ENCODE peak calls at places on chromosomes 5 and 9, in four cellular contexts. X is MCF 10A, C is neural crest cell, G is lung. L is an unnamed sample.

GRCh38 chr5:44189255-44189654 is 200.0 kb downstream of the FGF10 start:
- DNase-seq in X (no peak), C (no peak), G (no peak), L (no peak)

GRCh38 chr5:56801256-56801655 is 14.1 kb upstream of the MAP3K1 start:
- DNase-seq in X (no peak), C (no peak), G (no peak), L (no peak)

GRCh38 chr9:108746864-108747263 is 108.9 kb downstream of the ACTL7B start:
- DNase-seq in X (peak; percentile 19), C (no peak), G (no peak), L (peak; percentile 23)

GRCh38 chr5:154757647-154758406 is 2.6 kb downstream of the LARP1 start:
- DNase-seq in X (peak; percentile 81), C (no peak), G (no peak), L (no peak)

GRCh38 chr9:127224883-127225739 is 39.5 kb upstream of the GARNL3 start:
- DNase-seq in X (peak; percentile 90), C (peak; percentile 96), G (peak; percentile 94), L (peak; percentile 89)

GRCh38 chr5:60688980-60689379 is 11.0 kb downstream of the DEPDC1B start:
- DNase-seq in X (no peak), C (no peak), G (no peak), L (no peak)

GRCh38 chr5:132485641-132486317 is 4.8 kb downstream of the IRF1 start:
- DNase-seq in X (no peak), C (no peak), G (no peak), L (no peak)

GRCh38 chr9:112334319-112334828 is 955 bp upstream of the PTBP3 start:
- DNase-seq in X (no peak), C (no peak), G (no peak), L (no peak)

GRCh38 chr9:99031994-99032393 is 72.9 kb upstream of the TGFBR1 start:
- DNase-seq in X (no peak), C (no peak), G (no peak), L (no peak)

GRCh38 chr5:63261695-63262094 is 683.1 kb downstream of the LRRC70 start:
- DNase-seq in X (no peak), C (no peak), G (no peak), L (no peak)

GRCh38 chr5:137605377-137605776 is 106.3 kb upstream of the SPOCK1 start:
- DNase-seq in X (peak; percentile 26), C (no peak), G (no peak), L (no peak)

GRCh38 chr9:86940774-86941173 is 6.5 kb downstream of the GAS1 start:
- DNase-seq in X (no peak), C (no peak), G (peak; percentile 20), L (no peak)

GRCh38 chr9:87160148-87161107 is 213.1 kb upstream of the GAS1 start:
- DNase-seq in X (no peak), C (no peak), G (no peak), L (no peak)

GRCh38 chr5:142109356-142110045 is 922 bp downstream of the NDFIP1 start:
- DNase-seq in X (peak; percentile 55), C (no peak), G (no peak), L (peak; percentile 15)

GRCh38 chr9:126162611-126163381 is 163.8 kb upstream of the MVB12B start:
- DNase-seq in X (no peak), C (no peak), G (peak; percentile 22), L (no peak)

GRCh38 chr5:88776692-88777091 is 106.3 kb downstream of the MEF2C start:
- DNase-seq in X (no peak), C (no peak), G (no peak), L (no peak)

GRCh38 chr5:134586866-134587524 is 45.6 kb downstream of the SAR1B start:
- DNase-seq in X (peak; percentile 88), C (peak; percentile 78), G (peak; percentile 83), L (peak; percentile 66)

GRCh38 chr5:150163547-150164059 is 3.0 kb upstream of the CDX1 start:
- DNase-seq in X (no peak), C (peak; percentile 41), G (no peak), L (no peak)

GRCh38 chr9:7360513-7360912 is 439.1 kb downstream of the DMAC1 start:
- DNase-seq in X (peak; percentile 18), C (no peak), G (no peak), L (no peak)

GRCh38 chr9:108445431-108446018 is 410.3 kb downstream of the ACTL7B start:
- DNase-seq in X (no peak), C (peak; percentile 31), G (no peak), L (no peak)

GRCh38 chr5:73948289-73948688 is 322.3 kb downstream of the ARHGEF28 start:
- DNase-seq in X (no peak), C (no peak), G (no peak), L (no peak)

GRCh38 chr5:137147346-137147745 is 351.8 kb downstream of the SPOCK1 start:
- DNase-seq in X (no peak), C (no peak), G (no peak), L (no peak)

GRCh38 chr5:138077064-138077696 is 6.7 kb upstream of the WNT8A start:
- DNase-seq in X (peak; percentile 82), C (peak; percentile 68), G (peak; percentile 40), L (peak; percentile 74)

GRCh38 chr9:131181091-131181681 is 55.8 kb downstream of the NUP214 start:
- DNase-seq in X (peak; percentile 8), C (no peak), G (no peak), L (no peak)
- TF ChIP-seq CTCF in X (peak; percentile 17), C (peak; percentile 54), G (no peak), L (peak; percentile 21)

GRCh38 chr9:212265-212664 is 2.4 kb upstream of the DOCK8 start:
- DNase-seq in X (no peak), C (no peak), G (no peak), L (no peak)

GRCh38 chr9:211557-211956 is 3.1 kb upstream of the DOCK8 start:
- DNase-seq in X (peak; percentile 39), C (no peak), G (no peak), L (no peak)

GRCh38 chr9:211036-211435 is 3.6 kb upstream of the DOCK8 start:
- DNase-seq in X (no peak), C (no peak), G (no peak), L (no peak)

GRCh38 chr9:215631-216155 is 1.0 kb downstream of the DOCK8 start:
- DNase-seq in X (no peak), C (no peak), G (no peak), L (no peak)

GRCh38 chr9:214488-215448 is at the start of gene DOCK8:
- DNase-seq in X (peak; percentile 74), C (peak; percentile 47), G (peak; percentile 81), L (no peak)
- TF ChIP-seq CTCF in X (peak; percentile 48), C (peak; percentile 58), G (no peak), L (peak; percentile 24)

GRCh38 chr5:59525957-59526356 is 367.6 kb downstream of the PDE4D start:
- DNase-seq in X (no peak), C (no peak), G (no peak), L (peak; percentile 94)
- TF ChIP-seq CTCF in X (no peak), C (no peak), G (no peak), L (peak; percentile 34)

GRCh38 chr9:129495422-129496186 is 125.3 kb downstream of the C9orf50 start:
- DNase-seq in X (peak; percentile 91), C (peak; percentile 94), G (peak; percentile 95), L (peak; percentile 88)
- TF ChIP-seq CTCF in X (no peak), C (no peak), G (no peak), L (no peak)

DNA sequence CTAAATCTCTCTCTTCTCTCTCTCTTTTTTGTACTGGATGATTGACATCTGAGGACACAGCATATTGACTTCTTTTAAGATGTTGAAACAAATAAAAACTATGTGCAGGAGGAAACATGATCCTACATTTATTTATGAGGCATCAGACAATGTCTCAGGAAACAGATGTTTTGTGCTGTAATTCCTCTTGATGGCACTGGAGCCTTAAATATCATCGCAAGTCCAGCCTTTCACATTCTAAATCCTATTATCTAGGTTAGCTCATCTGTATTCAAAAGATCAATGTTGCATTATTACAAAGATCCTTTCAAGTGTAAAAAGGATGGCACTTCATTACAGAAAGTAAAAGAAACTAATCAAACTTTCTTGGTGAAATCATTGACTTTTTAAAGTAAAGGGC is 63.9 kb downstream of the MAT2B start:
- DNase-seq in X (peak; percentile 70), C (no peak), G (no peak), L (no peak)
- TF ChIP-seq CTCF in X (peak; percentile 41), C (peak; percentile 59), G (no peak), L (no peak)

GRCh38 chr5:170327168-170327567 is 29.6 kb upstream of the LCP2 start:
- DNase-seq in X (no peak), C (no peak), G (no peak), L (no peak)

GRCh38 chr5:170332058-170332457 is 34.5 kb upstream of the LCP2 start:
- DNase-seq in X (no peak), C (no peak), G (no peak), L (no peak)

GRCh38 chr5:170330568-170331054 is 33.0 kb upstream of the LCP2 start:
- DNase-seq in X (no peak), C (no peak), G (no peak), L (no peak)

GRCh38 chr5:170327802-170328201 is 30.2 kb upstream of the LCP2 start:
- DNase-seq in X (no peak), C (no peak), G (no peak), L (no peak)

DNA sequence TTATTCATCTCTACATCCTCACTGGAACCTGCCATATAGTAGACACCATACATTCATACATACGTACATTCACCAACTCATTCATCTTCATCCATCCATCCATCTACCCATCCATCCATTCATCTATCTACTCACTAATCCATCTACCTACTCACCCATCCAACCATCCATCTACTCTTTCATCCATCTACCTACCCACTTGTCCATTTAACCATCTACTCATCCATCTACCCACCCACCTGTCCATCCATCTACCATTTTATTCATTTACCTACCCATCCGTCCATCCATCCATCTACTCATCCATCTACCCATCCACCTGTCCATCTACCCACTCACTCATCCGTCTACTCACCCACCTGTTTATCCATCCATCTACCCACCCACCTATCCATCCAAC is 31.9 kb upstream of the LCP2 start:
- DNase-seq in X (no peak), C (no peak), G (no peak), L (no peak)
- TF ChIP-seq CTCF in X (no peak), C (no peak), G (no peak), L (no peak)